ENCODE peak calls at places on chromosomes 5 and 9, in ten cellular contexts. Z is NCI-H1930; W is heart left ventricle; A is CD8-positive, alpha-beta memory T cell; H is heart right ventricle; G is dorsolateral prefrontal cortex; X is T-helper 9 cell; M is LoVo; C is AG08396; Y is brain pericyte. U is an unnamed sample.

GRCh38 chr9:86945868-86946711 is 1.2 kb downstream of the GAS1 start:
- DNase-seq in G (peak), H (peak), Z (peak), W (peak), X (peak), C (peak), Y (no peak), M (peak), A (peak), U (peak)

GRCh38 chr9:78207319-78207718 is 28.6 kb upstream of the CEP78 start:
- DNase-seq in W (no peak), Z (no peak), C (no peak), Y (no peak), M (no peak), H (no peak), X (no peak), A (no peak), G (no peak), U (no peak)

GRCh38 chr5:154193176-154193575 is 2.6 kb downstream of the GALNT10 start:
- DNase-seq in Z (no peak), C (no peak), M (no peak), G (peak), A (no peak), H (no peak), Y (no peak), X (no peak), W (no peak), U (no peak)

GRCh38 chr5:111584651-111585050 is 72.3 kb upstream of the STARD4 start:
- DNase-seq in Z (no peak), Y (no peak), M (no peak), C (peak), A (no peak), W (no peak), X (no peak), G (no peak), H (no peak), U (no peak)

GRCh38 chr9:85009251-85009650 is 339.7 kb downstream of the NTRK2 start:
- DNase-seq in C (no peak), M (no peak), Y (no peak), A (no peak), X (no peak), W (no peak), G (no peak), Z (no peak), H (no peak), U (no peak)

GRCh38 chr5:116454417-116454927 is 120.2 kb downstream of the SEMA6A start:
- DNase-seq in C (peak), M (no peak), G (no peak), X (no peak), Y (peak), A (no peak), W (no peak), Z (no peak), H (peak), U (peak)

GRCh38 chr5:158119852-158120708 is 261.1 kb upstream of the CLINT1 start:
- DNase-seq in A (no peak), Z (no peak), G (no peak), W (no peak), H (no peak), X (no peak), Y (peak), C (no peak), M (no peak), U (no peak)

GRCh38 chr9:109289931-109290330 is 30.9 kb downstream of the EPB41L4B start:
- DNase-seq in C (no peak), H (no peak), X (no peak), W (no peak), Z (no peak), G (no peak), A (no peak), Y (no peak), M (no peak), U (no peak)

GRCh38 chr9:92342825-92343488 is 17.2 kb downstream of the CENPP start:
- DNase-seq in G (no peak), M (no peak), Z (no peak), C (no peak), W (no peak), X (no peak), A (no peak), Y (no peak), H (no peak), U (no peak)

GRCh38 chr5:3329427-3329826 is 266.2 kb upstream of the IRX1 start:
- DNase-seq in X (no peak), A (no peak), M (no peak), Y (no peak), W (no peak), G (no peak), Z (no peak), C (no peak), H (no peak), U (no peak)

GRCh38 chr9:113178087-113178486 is 27.3 kb downstream of the SLC31A2 start:
- DNase-seq in X (no peak), G (no peak), H (no peak), W (no peak), Z (no peak), Y (no peak), M (no peak), C (peak), A (no peak), U (no peak)

GRCh38 chr5:146919304-146919703 is 40.7 kb upstream of the PPP2R2B start:
- DNase-seq in Z (no peak), X (no peak), M (no peak), C (no peak), G (no peak), A (no peak), H (no peak), Y (no peak), W (no peak), U (no peak)

GRCh38 chr9:134635431-134636141 is 6.0 kb upstream of the COL5A1 start:
- DNase-seq in Z (no peak), G (peak), X (no peak), M (no peak), W (peak), Y (no peak), H (no peak), C (no peak), A (no peak), U (peak)

GRCh38 chr5:168111433-168111832 is 180.0 kb upstream of the WWC1 start:
- DNase-seq in Y (no peak), G (no peak), H (no peak), M (no peak), A (no peak), W (no peak), Z (no peak), C (no peak), X (no peak), U (no peak)

GRCh38 chr5:39775458-39776365 is 350.9 kb upstream of the DAB2 start:
- DNase-seq in C (peak), H (no peak), W (no peak), G (no peak), A (no peak), Y (no peak), Z (no peak), M (no peak), X (no peak), U (no peak)

GRCh38 chr9:134252084-134252830 is 74.0 kb upstream of the RXRA start:
- DNase-seq in A (no peak), Z (no peak), M (no peak), G (no peak), C (no peak), X (no peak), W (peak), H (no peak), Y (no peak), U (no peak)

GRCh38 chr5:80231243-80231642 is 24.6 kb downstream of the SERINC5 start:
- DNase-seq in X (no peak), Y (no peak), A (no peak), G (no peak), M (no peak), Z (no peak), C (peak), H (no peak), W (no peak), U (no peak)

GRCh38 chr5:154465169-154465568 is 12.9 kb downstream of the HAND1 start:
- DNase-seq in G (no peak), A (no peak), Z (no peak), C (no peak), Y (no peak), M (peak), X (no peak), H (no peak), W (no peak), U (no peak)

GRCh38 chr5:80797428-80798024 is 142.7 kb upstream of the DHFR start:
- DNase-seq in G (no peak), Y (no peak), M (no peak), X (no peak), Z (no peak), H (no peak), C (no peak), W (no peak), A (no peak), U (no peak)

GRCh38 chr5:120677481-120677880 is 213.4 kb downstream of the PRR16 start:
- DNase-seq in H (no peak), X (no peak), G (no peak), C (no peak), Y (no peak), M (no peak), A (no peak), W (no peak), Z (no peak), U (no peak)

GRCh38 chr9:94827584-94828304 is 101.2 kb downstream of the AOPEP start:
- DNase-seq in Z (peak), X (no peak), A (no peak), G (no peak), W (no peak), H (peak), C (no peak), Y (no peak), M (peak), U (no peak)

GRCh38 chr5:85049020-85049419 is 664.3 kb upstream of the EDIL3 start:
- DNase-seq in W (no peak), Z (no peak), M (no peak), X (no peak), H (no peak), Y (peak), A (no peak), C (peak), G (no peak), U (no peak)

GRCh38 chr9:108117775-108118174 is 628.2 kb upstream of the KLF4 start:
- DNase-seq in A (no peak), W (no peak), Z (no peak), G (no peak), H (no peak), X (no peak), Y (no peak), M (no peak), C (no peak), U (no peak)

GRCh38 chr5:176360894-176361436 is 599 bp downstream of the KIAA1191 start:
- DNase-seq in Z (no peak), C (no peak), Y (no peak), G (no peak), H (peak), W (peak), A (no peak), X (no peak), M (no peak), U (no peak)

GRCh38 chr5:140868721-140869554 is at the start of gene PCDHA11:
- DNase-seq in A (no peak), M (peak), X (no peak), W (no peak), Z (no peak), G (no peak), C (no peak), H (no peak), Y (no peak), U (no peak)

GRCh38 chr5:39284552-39284951 is 65.2 kb upstream of the FYB1 start:
- DNase-seq in H (no peak), C (no peak), W (no peak), A (no peak), Y (no peak), X (no peak), M (no peak), Z (peak), G (no peak), U (no peak)

GRCh38 chr5:32444946-32445758 is 612 bp upstream of the ZFR start:
- DNase-seq in Z (no peak), A (no peak), M (no peak), G (no peak), X (no peak), W (no peak), Y (no peak), C (no peak), H (no peak), U (no peak)

GRCh38 chr9:35756275-35756742 is 2.2 kb upstream of the MSMP start:
- DNase-seq in G (no peak), Y (no peak), M (no peak), Z (no peak), W (peak), X (peak), H (peak), A (peak), C (no peak), U (peak)

GRCh38 chr5:89900346-89900745 is 509.2 kb downstream of the CETN3 start:
- DNase-seq in G (no peak), H (no peak), W (no peak), X (no peak), Y (no peak), M (no peak), A (no peak), Z (no peak), C (no peak), U (no peak)

GRCh38 chr9:70883056-70883455 is 238.4 kb downstream of the TRPM3 start:
- DNase-seq in G (no peak), A (no peak), Z (no peak), C (peak), H (no peak), Y (no peak), W (no peak), X (no peak), M (no peak), U (no peak)

GRCh38 chr5:96036301-96036700 is 74.7 kb upstream of the ELL2 start:
- DNase-seq in H (no peak), G (no peak), X (no peak), Y (no peak), C (no peak), Z (no peak), A (no peak), M (no peak), W (no peak), U (no peak)

GRCh38 chr9:3191715-3192114 is 334.1 kb downstream of the RFX3 start:
- DNase-seq in Z (no peak), G (no peak), X (no peak), H (no peak), C (no peak), A (no peak), W (no peak), Y (no peak), M (peak), U (no peak)

GRCh38 chr9:21831841-21832509 is 29.5 kb downstream of the MTAP start:
- DNase-seq in Z (no peak), M (no peak), A (no peak), W (no peak), C (peak), G (no peak), X (no peak), Y (peak), H (no peak), U (no peak)

GRCh38 chr9:63817622-63818518 is 1467.1 kb downstream of the FOXD4L5 start:
- DNase-seq in C (no peak), Y (no peak), Z (no peak), W (peak), G (peak), X (peak), A (peak), M (no peak), H (peak), U (peak)

GRCh38 chr5:84260140-84260539 is 124.5 kb downstream of the EDIL3 start:
- DNase-seq in G (no peak), Z (no peak), W (no peak), X (no peak), C (no peak), A (no peak), M (no peak), H (no peak), Y (no peak), U (no peak)

GRCh38 chr9:36873247-36873875 is 160.7 kb downstream of the PAX5 start:
- DNase-seq in X (peak), G (no peak), H (peak), C (peak), W (peak), Y (no peak), M (peak), Z (peak), A (peak), U (peak)

GRCh38 chr9:99040911-99041582 is 63.9 kb upstream of the TGFBR1 start:
- DNase-seq in C (peak), W (no peak), Z (no peak), Y (no peak), M (no peak), X (no peak), G (no peak), H (no peak), A (no peak), U (no peak)

U was measured in Right ventricle myocardium superior.